ENCODE peak calls at places on chromosome 4, in four cellular contexts. T, V, U and W are unnamed samples.

GRCh38 chr4:78610546-78611214 is 59.1 kb downstream of the ANXA3 start:
- DNase-seq in T (no peak), V (peak), U (no peak), W (no peak)

GRCh38 chr4:13990596-13991589 is 363.4 kb upstream of the BOD1L1 start:
- DNase-seq in T (no peak), V (no peak), U (no peak), W (no peak)

GRCh38 chr4:143185253-143186107 is 763 bp downstream of the USP38 start:
- DNase-seq in T (no peak), V (no peak), U (peak), W (no peak)

GRCh38 chr4:8771258-8771590 is 100.4 kb downstream of the HMX1 start:
- DNase-seq in T (no peak), V (no peak), U (no peak), W (no peak)

GRCh38 chr4:92182736-92183407 is 120.9 kb upstream of the GRID2 start:
- DNase-seq in T (no peak), V (no peak), U (no peak), W (no peak)

GRCh38 chr4:6097581-6097980 is 79.3 kb upstream of the C4orf50 start:
- DNase-seq in T (no peak), V (no peak), U (no peak), W (no peak)

GRCh38 chr4:6109842-6110560 is 90.3 kb downstream of the JAKMIP1 start:
- DNase-seq in T (no peak), V (no peak), U (no peak), W (peak)

GRCh38 chr4:99811850-99812249 is 4.8 kb upstream of the DAPP1 start:
- DNase-seq in T (peak), V (peak), U (peak), W (peak)

GRCh38 chr4:71230258-71230594 is 108.6 kb upstream of the SLC4A4 start:
- DNase-seq in T (no peak), V (no peak), U (no peak), W (no peak)

GRCh38 chr4:103424853-103425252 is 226.7 kb upstream of the CENPE start:
- DNase-seq in T (no peak), V (no peak), U (no peak), W (peak)

GRCh38 chr4:180304321-180304720 is 1938.9 kb upstream of the TENM3 start:
- DNase-seq in T (no peak), V (no peak), U (no peak), W (no peak)

GRCh38 chr4:169225812-169226211 is 44.9 kb downstream of the SH3RF1 start:
- DNase-seq in T (no peak), V (peak), U (no peak), W (no peak)

GRCh38 chr4:5133933-5134594 is 82.8 kb downstream of the STK32B start:
- DNase-seq in T (no peak), V (no peak), U (no peak), W (no peak)

GRCh38 chr4:173420324-173420752 is 21.4 kb upstream of the SCRG1 start:
- DNase-seq in T (no peak), V (peak), U (no peak), W (no peak)

GRCh38 chr4:72567821-72568620 is 1.0 kb downstream of the ADAMTS3 start:
- DNase-seq in T (peak), V (peak), U (peak), W (peak)

GRCh38 chr4:47703008-47703407 is 134.9 kb downstream of the CORIN start:
- DNase-seq in T (no peak), V (no peak), U (no peak), W (no peak)

GRCh38 chr4:56435001-56435747 is at the start of gene PPAT:
- DNase-seq in T (peak), V (peak), U (peak), W (peak)

GRCh38 chr4:5984843-5985242 is 33.4 kb downstream of the C4orf50 start:
- DNase-seq in T (no peak), V (no peak), U (no peak), W (no peak)

GRCh38 chr4:48660347-48660746 is 119.7 kb downstream of the FRYL start:
- DNase-seq in T (no peak), V (no peak), U (no peak), W (no peak)

GRCh38 chr4:86593726-86594558 is at the start of gene PTPN13:
- DNase-seq in T (peak), V (peak), U (peak), W (peak)

GRCh38 chr4:105526656-105527055 is 25.8 kb upstream of the ARHGEF38 start:
- DNase-seq in T (no peak), V (no peak), U (no peak), W (no peak)

GRCh38 chr4:57191523-57192034 is 81.4 kb upstream of the IGFBP7 start:
- DNase-seq in T (no peak), V (peak), U (no peak), W (no peak)

GRCh38 chr4:134727696-134728095 is 526.1 kb upstream of the PABPC4L start:
- DNase-seq in T (no peak), V (no peak), U (no peak), W (no peak)

GRCh38 chr4:112514449-112515277 is 1.3 kb downstream of the NEUROG2 start:
- DNase-seq in T (peak), V (no peak), U (no peak), W (peak)

GRCh38 chr4:27176400-27176799 is 315.8 kb downstream of the STIM2 start:
- DNase-seq in T (peak), V (peak), U (no peak), W (peak)

GRCh38 chr4:40699648-40700047 is 50.1 kb upstream of the NSUN7 start:
- DNase-seq in T (no peak), V (peak), U (no peak), W (no peak)

GRCh38 chr4:101621120-101621519 is 169.4 kb upstream of the BANK1 start:
- DNase-seq in T (no peak), V (peak), U (no peak), W (no peak)

GRCh38 chr4:150656882-150657281 is 74.9 kb downstream of the MAB21L2 start:
- DNase-seq in T (no peak), V (no peak), U (no peak), W (no peak)

GRCh38 chr4:95050980-95051688 is 293.4 kb downstream of the BMPR1B start:
- DNase-seq in T (no peak), V (no peak), U (no peak), W (no peak)

GRCh38 chr4:47933798-47934197 is 19.4 kb upstream of the NFXL1 start:
- DNase-seq in T (no peak), V (peak), U (no peak), W (peak)

GRCh38 chr4:139453371-139454110 is 380 bp upstream of the RAB33B start:
- DNase-seq in T (peak), V (peak), U (peak), W (peak)

GRCh38 chr4:39873823-39874222 is 103.9 kb downstream of the PDS5A start:
- DNase-seq in T (no peak), V (no peak), U (no peak), W (no peak)

GRCh38 chr4:99024481-99025275 is 29.2 kb downstream of the METAP1 start:
- DNase-seq in T (no peak), V (no peak), U (no peak), W (peak)

GRCh38 chr4:8048856-8049686 is 109.4 kb upstream of the AFAP1 start:
- DNase-seq in T (no peak), V (no peak), U (no peak), W (no peak)

GRCh38 chr4:185640809-185641675 is 105.7 kb upstream of the PDLIM3 start:
- DNase-seq in T (no peak), V (peak), U (no peak), W (peak)

GRCh38 chr4:4914059-4914820 is 54.8 kb downstream of the MSX1 start:
- DNase-seq in T (no peak), V (peak), U (no peak), W (no peak)

GRCh38 chr4:186778134-186778533 is 54.5 kb upstream of the FAT1 start:
- DNase-seq in T (no peak), V (no peak), U (no peak), W (no peak)

GRCh38 chr4:101291198-101291597 is 56.1 kb downstream of the PPP3CA start:
- DNase-seq in T (no peak), V (no peak), U (no peak), W (no peak)

GRCh38 chr4:8840816-8841455 is 30.7 kb downstream of the HMX1 start:
- DNase-seq in T (no peak), V (no peak), U (no peak), W (peak)